ENCODE peak calls at places on chromosomes 13 and 19, in nine cellular contexts. One of them, this sample, is unnamed.

GRCh38 chr13:25453966-25454365 is 82.2 kb downstream of the ATP8A2 start:
- DNase-seq in GM23338: no peak
- DNase-seq in midbrain: no peak
- DNase-seq in NCI-H2081: no peak
- DNase-seq in adrenal gland: no peak
- DNase-seq in posterior cingulate gyrus: peak; percentile 14
- DNase-seq in activated CD8-positive, alpha-beta memory T cell treated with anti-CD3 and anti-CD28 coated beads for 4 hours: no peak
- DNase-seq in cerebellar nuclear complex: no peak
- DNase-seq in naive thymus-derived CD8-positive, alpha-beta T cell: no peak
- DNase-seq in this sample: peak; percentile 54

GRCh38 chr13:41122838-41123237 is 9.8 kb downstream of the KBTBD6 start:
- DNase-seq in activated CD8-positive, alpha-beta memory T cell treated with anti-CD3 and anti-CD28 coated beads for 4 hours: no peak
- DNase-seq in NCI-H2081: peak; percentile 42
- DNase-seq in GM23338: no peak
- DNase-seq in adrenal gland: no peak
- DNase-seq in midbrain: no peak
- DNase-seq in cerebellar nuclear complex: no peak
- DNase-seq in posterior cingulate gyrus: no peak
- DNase-seq in naive thymus-derived CD8-positive, alpha-beta T cell: no peak
- DNase-seq in this sample: no peak

GRCh38 chr13:42807866-42808265 is 26.5 kb downstream of the FAM216B start:
- DNase-seq in GM23338: no peak
- DNase-seq in midbrain: no peak
- DNase-seq in NCI-H2081: no peak
- DNase-seq in adrenal gland: peak; percentile 1
- DNase-seq in activated CD8-positive, alpha-beta memory T cell treated with anti-CD3 and anti-CD28 coated beads for 4 hours: no peak
- DNase-seq in naive thymus-derived CD8-positive, alpha-beta T cell: no peak
- DNase-seq in cerebellar nuclear complex: no peak
- DNase-seq in posterior cingulate gyrus: no peak
- DNase-seq in this sample: no peak

GRCh38 chr13:43285891-43286602 is 262.7 kb downstream of the DNAJC15 start:
- DNase-seq in naive thymus-derived CD8-positive, alpha-beta T cell: no peak
- DNase-seq in activated CD8-positive, alpha-beta memory T cell treated with anti-CD3 and anti-CD28 coated beads for 4 hours: no peak
- DNase-seq in posterior cingulate gyrus: no peak
- DNase-seq in NCI-H2081: peak; percentile 95
- DNase-seq in adrenal gland: no peak
- DNase-seq in GM23338: no peak
- DNase-seq in midbrain: no peak
- DNase-seq in cerebellar nuclear complex: peak; percentile 44
- DNase-seq in this sample: no peak

GRCh38 chr13:67518785-67519184 is 288.6 kb upstream of the PCDH9 start:
- DNase-seq in GM23338: peak; percentile 57
- DNase-seq in posterior cingulate gyrus: no peak
- DNase-seq in adrenal gland: no peak
- DNase-seq in naive thymus-derived CD8-positive, alpha-beta T cell: no peak
- DNase-seq in midbrain: no peak
- DNase-seq in NCI-H2081: no peak
- DNase-seq in cerebellar nuclear complex: no peak
- DNase-seq in activated CD8-positive, alpha-beta memory T cell treated with anti-CD3 and anti-CD28 coated beads for 4 hours: no peak
- DNase-seq in this sample: no peak

GRCh38 chr13:40916207-40916998 is 102.7 kb downstream of the ELF1 start:
- DNase-seq in activated CD8-positive, alpha-beta memory T cell treated with anti-CD3 and anti-CD28 coated beads for 4 hours: no peak
- DNase-seq in naive thymus-derived CD8-positive, alpha-beta T cell: no peak
- DNase-seq in midbrain: no peak
- DNase-seq in adrenal gland: no peak
- DNase-seq in cerebellar nuclear complex: no peak
- DNase-seq in NCI-H2081: no peak
- DNase-seq in posterior cingulate gyrus: no peak
- DNase-seq in GM23338: no peak
- DNase-seq in this sample: no peak

GRCh38 chr13:39054112-39054511 is 15.9 kb downstream of the NHLRC3 start:
- DNase-seq in adrenal gland: no peak
- DNase-seq in naive thymus-derived CD8-positive, alpha-beta T cell: no peak
- DNase-seq in cerebellar nuclear complex: no peak
- DNase-seq in NCI-H2081: peak; percentile 7
- DNase-seq in posterior cingulate gyrus: no peak
- DNase-seq in activated CD8-positive, alpha-beta memory T cell treated with anti-CD3 and anti-CD28 coated beads for 4 hours: no peak
- DNase-seq in midbrain: peak; percentile 32
- DNase-seq in GM23338: no peak
- DNase-seq in this sample: peak; percentile 12

GRCh38 chr13:30895773-30896172 is 10.3 kb upstream of the MEDAG start:
- DNase-seq in NCI-H2081: no peak
- DNase-seq in naive thymus-derived CD8-positive, alpha-beta T cell: no peak
- DNase-seq in midbrain: no peak
- DNase-seq in posterior cingulate gyrus: no peak
- DNase-seq in adrenal gland: peak; percentile 19
- DNase-seq in GM23338: peak; percentile 34
- DNase-seq in cerebellar nuclear complex: no peak
- DNase-seq in activated CD8-positive, alpha-beta memory T cell treated with anti-CD3 and anti-CD28 coated beads for 4 hours: no peak
- DNase-seq in this sample: no peak

GRCh38 chr19:51727349-51727880 is 3.6 kb upstream of the HAS1 start:
- DNase-seq in activated CD8-positive, alpha-beta memory T cell treated with anti-CD3 and anti-CD28 coated beads for 4 hours: no peak
- DNase-seq in cerebellar nuclear complex: no peak
- DNase-seq in posterior cingulate gyrus: no peak
- DNase-seq in GM23338: no peak
- DNase-seq in naive thymus-derived CD8-positive, alpha-beta T cell: no peak
- DNase-seq in midbrain: no peak
- DNase-seq in adrenal gland: no peak
- DNase-seq in NCI-H2081: no peak
- DNase-seq in this sample: no peak

GRCh38 chr19:52188822-52189744 is 769 bp upstream of the PPP2R1A start:
- DNase-seq in cerebellar nuclear complex: peak; percentile 50
- DNase-seq in adrenal gland: peak; percentile 86
- DNase-seq in naive thymus-derived CD8-positive, alpha-beta T cell: no peak
- DNase-seq in midbrain: peak; percentile 71
- DNase-seq in posterior cingulate gyrus: peak; percentile 47
- DNase-seq in activated CD8-positive, alpha-beta memory T cell treated with anti-CD3 and anti-CD28 coated beads for 4 hours: no peak
- DNase-seq in NCI-H2081: no peak
- DNase-seq in GM23338: peak; percentile 66
- DNase-seq in this sample: peak; percentile 100

GRCh38 chr13:33867472-33867871 is 49.5 kb downstream of the RFC3 start:
- DNase-seq in naive thymus-derived CD8-positive, alpha-beta T cell: no peak
- DNase-seq in activated CD8-positive, alpha-beta memory T cell treated with anti-CD3 and anti-CD28 coated beads for 4 hours: no peak
- DNase-seq in midbrain: no peak
- DNase-seq in cerebellar nuclear complex: no peak
- DNase-seq in GM23338: no peak
- DNase-seq in adrenal gland: no peak
- DNase-seq in NCI-H2081: no peak
- DNase-seq in posterior cingulate gyrus: no peak
- DNase-seq in this sample: no peak

GRCh38 chr13:101415358-101416174 is 742 bp downstream of the NALCN start:
- DNase-seq in GM23338: peak; percentile 17
- DNase-seq in activated CD8-positive, alpha-beta memory T cell treated with anti-CD3 and anti-CD28 coated beads for 4 hours: no peak
- DNase-seq in NCI-H2081: peak; percentile 28
- DNase-seq in cerebellar nuclear complex: no peak
- DNase-seq in midbrain: peak; percentile 56
- DNase-seq in naive thymus-derived CD8-positive, alpha-beta T cell: no peak
- DNase-seq in posterior cingulate gyrus: no peak
- DNase-seq in adrenal gland: no peak
- DNase-seq in this sample: peak; percentile 48

GRCh38 chr19:47779524-47780214 is 1.2 kb downstream of the SELENOW start:
- DNase-seq in GM23338: no peak
- DNase-seq in midbrain: no peak
- DNase-seq in activated CD8-positive, alpha-beta memory T cell treated with anti-CD3 and anti-CD28 coated beads for 4 hours: no peak
- DNase-seq in adrenal gland: no peak
- DNase-seq in posterior cingulate gyrus: peak; percentile 45
- DNase-seq in cerebellar nuclear complex: peak; percentile 35
- DNase-seq in NCI-H2081: no peak
- DNase-seq in naive thymus-derived CD8-positive, alpha-beta T cell: no peak
- DNase-seq in this sample: peak; percentile 57

GRCh38 chr13:109381546-109382180 is 404.7 kb downstream of the IRS2 start:
- DNase-seq in cerebellar nuclear complex: no peak
- DNase-seq in GM23338: no peak
- DNase-seq in midbrain: no peak
- DNase-seq in NCI-H2081: no peak
- DNase-seq in naive thymus-derived CD8-positive, alpha-beta T cell: no peak
- DNase-seq in activated CD8-positive, alpha-beta memory T cell treated with anti-CD3 and anti-CD28 coated beads for 4 hours: no peak
- DNase-seq in posterior cingulate gyrus: no peak
- DNase-seq in adrenal gland: no peak
- DNase-seq in this sample: no peak

GRCh38 chr19:287381-287871 is 3.8 kb downstream of the PLPP2 start:
- DNase-seq in cerebellar nuclear complex: no peak
- DNase-seq in naive thymus-derived CD8-positive, alpha-beta T cell: no peak
- DNase-seq in activated CD8-positive, alpha-beta memory T cell treated with anti-CD3 and anti-CD28 coated beads for 4 hours: no peak
- DNase-seq in posterior cingulate gyrus: no peak
- DNase-seq in GM23338: no peak
- DNase-seq in adrenal gland: no peak
- DNase-seq in midbrain: no peak
- DNase-seq in NCI-H2081: no peak
- DNase-seq in this sample: no peak

GRCh38 chr13:102045713-102046112 is 356.1 kb downstream of the FGF14 start:
- DNase-seq in activated CD8-positive, alpha-beta memory T cell treated with anti-CD3 and anti-CD28 coated beads for 4 hours: no peak
- DNase-seq in adrenal gland: no peak
- DNase-seq in midbrain: no peak
- DNase-seq in GM23338: peak; percentile 3
- DNase-seq in naive thymus-derived CD8-positive, alpha-beta T cell: no peak
- DNase-seq in cerebellar nuclear complex: no peak
- DNase-seq in NCI-H2081: no peak
- DNase-seq in posterior cingulate gyrus: no peak
- DNase-seq in this sample: no peak

GRCh38 chr19:38713227-38713649 is 31.0 kb downstream of the CAPN12 start:
- DNase-seq in adrenal gland: peak; percentile 92
- DNase-seq in posterior cingulate gyrus: no peak
- DNase-seq in cerebellar nuclear complex: no peak
- DNase-seq in activated CD8-positive, alpha-beta memory T cell treated with anti-CD3 and anti-CD28 coated beads for 4 hours: no peak
- DNase-seq in naive thymus-derived CD8-positive, alpha-beta T cell: no peak
- DNase-seq in midbrain: no peak
- DNase-seq in NCI-H2081: no peak
- DNase-seq in GM23338: no peak
- DNase-seq in this sample: peak; percentile 49

GRCh38 chr19:56110515-56111448 is 10.3 kb downstream of the ZNF787 start:
- DNase-seq in cerebellar nuclear complex: no peak
- DNase-seq in NCI-H2081: no peak
- DNase-seq in GM23338: no peak
- DNase-seq in naive thymus-derived CD8-positive, alpha-beta T cell: no peak
- DNase-seq in posterior cingulate gyrus: no peak
- DNase-seq in midbrain: no peak
- DNase-seq in activated CD8-positive, alpha-beta memory T cell treated with anti-CD3 and anti-CD28 coated beads for 4 hours: no peak
- DNase-seq in adrenal gland: peak; percentile 89
- DNase-seq in this sample: no peak

GRCh38 chr13:46773556-46773955 is 23.4 kb downstream of the ESD start:
- DNase-seq in midbrain: no peak
- DNase-seq in activated CD8-positive, alpha-beta memory T cell treated with anti-CD3 and anti-CD28 coated beads for 4 hours: no peak
- DNase-seq in naive thymus-derived CD8-positive, alpha-beta T cell: no peak
- DNase-seq in GM23338: no peak
- DNase-seq in cerebellar nuclear complex: no peak
- DNase-seq in adrenal gland: no peak
- DNase-seq in NCI-H2081: no peak
- DNase-seq in posterior cingulate gyrus: no peak
- DNase-seq in this sample: no peak

GRCh38 chr13:25378528-25378927 is 6.8 kb downstream of the ATP8A2 start:
- DNase-seq in midbrain: no peak
- DNase-seq in adrenal gland: no peak
- DNase-seq in naive thymus-derived CD8-positive, alpha-beta T cell: no peak
- DNase-seq in activated CD8-positive, alpha-beta memory T cell treated with anti-CD3 and anti-CD28 coated beads for 4 hours: no peak
- DNase-seq in GM23338: no peak
- DNase-seq in NCI-H2081: no peak
- DNase-seq in cerebellar nuclear complex: peak; percentile 25
- DNase-seq in posterior cingulate gyrus: peak; percentile 51
- DNase-seq in this sample: peak; percentile 71

GRCh38 chr13:27971776-27972618 is 2.9 kb upstream of the CDX2 start:
- DNase-seq in cerebellar nuclear complex: no peak
- DNase-seq in midbrain: no peak
- DNase-seq in naive thymus-derived CD8-positive, alpha-beta T cell: no peak
- DNase-seq in NCI-H2081: no peak
- DNase-seq in adrenal gland: no peak
- DNase-seq in activated CD8-positive, alpha-beta memory T cell treated with anti-CD3 and anti-CD28 coated beads for 4 hours: no peak
- DNase-seq in GM23338: no peak
- DNase-seq in posterior cingulate gyrus: no peak
- DNase-seq in this sample: no peak

GRCh38 chr13:66111628-66112027 is 1118.5 kb downstream of the PCDH9 start:
- DNase-seq in GM23338: peak; percentile 20
- DNase-seq in cerebellar nuclear complex: no peak
- DNase-seq in midbrain: no peak
- DNase-seq in naive thymus-derived CD8-positive, alpha-beta T cell: no peak
- DNase-seq in adrenal gland: no peak
- DNase-seq in posterior cingulate gyrus: no peak
- DNase-seq in activated CD8-positive, alpha-beta memory T cell treated with anti-CD3 and anti-CD28 coated beads for 4 hours: no peak
- DNase-seq in NCI-H2081: no peak
- DNase-seq in this sample: no peak

GRCh38 chr13:99265823-99266426 is 7.7 kb upstream of the GPR18 start:
- DNase-seq in adrenal gland: peak; percentile 27
- DNase-seq in midbrain: peak; percentile 56
- DNase-seq in cerebellar nuclear complex: no peak
- DNase-seq in naive thymus-derived CD8-positive, alpha-beta T cell: no peak
- DNase-seq in activated CD8-positive, alpha-beta memory T cell treated with anti-CD3 and anti-CD28 coated beads for 4 hours: no peak
- DNase-seq in NCI-H2081: peak; percentile 60
- DNase-seq in GM23338: peak; percentile 70
- DNase-seq in posterior cingulate gyrus: no peak
- DNase-seq in this sample: peak; percentile 64

GRCh38 chr13:51739403-51740112 is 64.4 kb downstream of the DHRS12 start:
- DNase-seq in cerebellar nuclear complex: no peak
- DNase-seq in posterior cingulate gyrus: no peak
- DNase-seq in naive thymus-derived CD8-positive, alpha-beta T cell: no peak
- DNase-seq in NCI-H2081: no peak
- DNase-seq in activated CD8-positive, alpha-beta memory T cell treated with anti-CD3 and anti-CD28 coated beads for 4 hours: no peak
- DNase-seq in GM23338: no peak
- DNase-seq in adrenal gland: peak; percentile 28
- DNase-seq in midbrain: no peak
- DNase-seq in this sample: no peak

GRCh38 chr19:48874309-48875135 is 2.3 kb downstream of the PPP1R15A start:
- DNase-seq in naive thymus-derived CD8-positive, alpha-beta T cell: no peak
- DNase-seq in cerebellar nuclear complex: peak; percentile 1
- DNase-seq in NCI-H2081: no peak
- DNase-seq in midbrain: no peak
- DNase-seq in adrenal gland: peak; percentile 53
- DNase-seq in GM23338: no peak
- DNase-seq in posterior cingulate gyrus: peak; percentile 2
- DNase-seq in activated CD8-positive, alpha-beta memory T cell treated with anti-CD3 and anti-CD28 coated beads for 4 hours: no peak
- DNase-seq in this sample: peak; percentile 35

GRCh38 chr13:26021516-26021915 is 30.3 kb downstream of the SHISA2 start:
- DNase-seq in adrenal gland: no peak
- DNase-seq in cerebellar nuclear complex: no peak
- DNase-seq in posterior cingulate gyrus: no peak
- DNase-seq in activated CD8-positive, alpha-beta memory T cell treated with anti-CD3 and anti-CD28 coated beads for 4 hours: no peak
- DNase-seq in naive thymus-derived CD8-positive, alpha-beta T cell: no peak
- DNase-seq in GM23338: no peak
- DNase-seq in midbrain: no peak
- DNase-seq in NCI-H2081: no peak
- DNase-seq in this sample: no peak